ENCODE peak calls at places on chromosomes 5 and 9, in eight cellular contexts. E is CD8-positive, alpha-beta T cell; Y is T-helper 1 cell; J is NCI-H1092 treated with DMSO at 0.1 percent for 48 hours; Z is HS-5; C is DND-41; K is central memory CD4-positive, alpha-beta T cell; O is mammary epithelial cell. Q is an unnamed sample.

GRCh38 chr5:102312586-102312985 is 16.5 kb upstream of the SLCO4C1 start:
- DNase-seq in E (no peak), Y (no peak), J (no peak), Z (peak; percentile 82), C (no peak), K (no peak), O (peak; percentile 4), Q (no peak)

GRCh38 chr9:86434039-86434726 is 80.0 kb upstream of the TUT7 start:
- DNase-seq in E (no peak), Y (peak; percentile 13), J (peak; percentile 38), Z (peak; percentile 41), C (peak; percentile 9), K (peak; percentile 16), O (peak; percentile 35), Q (no peak)

GRCh38 chr9:105063665-105064247 is 135.8 kb upstream of the ABCA1 start:
- DNase-seq in E (no peak), Y (peak; percentile 40), J (no peak), Z (no peak), C (peak; percentile 5), K (no peak), O (peak; percentile 95), Q (no peak)

GRCh38 chr5:116764941-116765340 is 190.3 kb upstream of the SEMA6A start:
- DNase-seq in E (no peak), Y (no peak), J (no peak), Z (no peak), C (no peak), K (no peak), O (no peak), Q (no peak)

GRCh38 chr5:82465235-82465634 is 187.1 kb upstream of the RPS23 start:
- DNase-seq in E (no peak), Y (no peak), J (no peak), Z (no peak), C (no peak), K (no peak), O (no peak), Q (no peak)

GRCh38 chr9:137606005-137606601 is 617 bp downstream of the ARRDC1 start:
- DNase-seq in E (peak; percentile 26), Y (no peak), J (peak; percentile 41), Z (no peak), C (peak; percentile 42), K (no peak), O (no peak), Q (no peak)

GRCh38 chr5:133265720-133266575 is 214.1 kb downstream of the HSPA4 start:
- DNase-seq in E (no peak), Y (no peak), J (no peak), Z (no peak), C (no peak), K (no peak), O (no peak), Q (no peak)

GRCh38 chr5:179623906-179624741 is 653 bp upstream of the HNRNPH1 start:
- DNase-seq in E (peak; percentile 59), Y (peak; percentile 64), J (no peak), Z (peak; percentile 79), C (peak; percentile 63), K (peak; percentile 37), O (peak; percentile 83), Q (no peak)

GRCh38 chr9:110640736-110641135 is 27.9 kb upstream of the MUSK start:
- DNase-seq in E (no peak), Y (no peak), J (peak; percentile 12), Z (no peak), C (no peak), K (no peak), O (no peak), Q (no peak)

GRCh38 chr9:15299374-15299939 is 7.6 kb downstream of the TTC39B start:
- DNase-seq in E (peak; percentile 63), Y (peak; percentile 87), J (no peak), Z (no peak), C (peak; percentile 64), K (peak; percentile 71), O (no peak), Q (peak; percentile 81)

GRCh38 chr5:122516432-122516743 is 204.4 kb downstream of the SNCAIP start:
- DNase-seq in E (no peak), Y (no peak), J (no peak), Z (no peak), C (no peak), K (no peak), O (no peak), Q (no peak)

GRCh38 chr5:23405316-23406068 is 101.9 kb upstream of the PRDM9 start:
- DNase-seq in E (no peak), Y (no peak), J (no peak), Z (peak; percentile 57), C (no peak), K (no peak), O (peak; percentile 81), Q (no peak)

GRCh38 chr5:76601470-76601869 is 21.7 kb downstream of the F2RL2 start:
- DNase-seq in E (no peak), Y (peak; percentile 62), J (no peak), Z (no peak), C (peak; percentile 15), K (peak; percentile 36), O (peak; percentile 46), Q (no peak)

GRCh38 chr9:131714161-131714646 is 25.7 kb downstream of the RAPGEF1 start:
- DNase-seq in E (no peak), Y (no peak), J (no peak), Z (no peak), C (no peak), K (no peak), O (peak; percentile 93), Q (no peak)

GRCh38 chr9:126965541-126966428 is 51.2 kb downstream of the RALGPS1 start:
- DNase-seq in E (peak; percentile 57), Y (peak; percentile 56), J (peak; percentile 11), Z (no peak), C (peak; percentile 42), K (no peak), O (peak; percentile 27), Q (peak; percentile 18)